ENCODE peak calls at places on chromosomes 12 and 14, in ten cellular contexts. L is dorsolateral prefrontal cortex, B is neural progenitor cell, Q is cardiac muscle cell, H is keratinocyte, R is tibial artery, W is spleen, U is suprapubic skin, Z is OCI-LY7, C is H9. J is an unnamed sample.

GRCh38 chr14:37969511-37969979 is 238.2 kb upstream of the SSTR1 start:
- DNase-seq in L (no peak), B (no peak), Q (no peak), H (no peak), R (no peak), W (no peak), U (no peak), Z (peak), C (no peak), J (no peak)

GRCh38 chr14:57274551-57274950 is 5.8 kb downstream of the AP5M1 start:
- DNase-seq in L (no peak), B (no peak), Q (no peak), H (no peak), R (no peak), W (no peak), U (no peak), Z (no peak), C (no peak), J (no peak)

GRCh38 chr14:23406244-23406643 is 1.8 kb downstream of the MYH6 start:
- DNase-seq in L (no peak), B (no peak), Q (no peak), H (no peak), R (no peak), W (no peak), U (no peak), Z (peak), C (no peak), J (no peak)

GRCh38 chr12:84920331-84920730 is 7.7 kb upstream of the SLC6A15 start:
- DNase-seq in L (no peak), B (no peak), Q (no peak), H (no peak), R (no peak), W (no peak), U (no peak), Z (no peak), C (no peak), J (peak)

GRCh38 chr14:58353516-58354299 is 42.0 kb upstream of the TOMM20L start:
- DNase-seq in L (no peak), B (no peak), Q (no peak), H (no peak), R (no peak), W (no peak), U (no peak), Z (no peak), C (no peak), J (no peak)

GRCh38 chr12:103547929-103548328 is 39.1 kb upstream of the STAB2 start:
- DNase-seq in L (no peak), B (peak), Q (no peak), H (no peak), R (no peak), W (no peak), U (no peak), Z (no peak), C (no peak), J (no peak)

GRCh38 chr12:112839386-112839972 is 47.9 kb downstream of the RPH3A start:
- DNase-seq in L (no peak), B (no peak), Q (peak), H (peak), R (no peak), W (no peak), U (peak), Z (no peak), C (no peak), J (peak)

GRCh38 chr12:26198742-26199141 is 3.4 kb downstream of the SSPN start:
- DNase-seq in L (no peak), B (no peak), Q (no peak), H (no peak), R (peak), W (no peak), U (no peak), Z (no peak), C (no peak), J (no peak)

GRCh38 chr14:50741571-50741970 is 73.5 kb upstream of the SAV1 start:
- DNase-seq in L (no peak), B (no peak), Q (no peak), H (no peak), R (no peak), W (no peak), U (no peak), Z (no peak), C (no peak), J (peak)

GRCh38 chr12:132343294-132343972 is 14.0 kb upstream of the GALNT9 start:
- DNase-seq in L (no peak), B (no peak), Q (no peak), H (no peak), R (no peak), W (no peak), U (no peak), Z (no peak), C (no peak), J (no peak)

GRCh38 chr12:24608637-24609285 is 340.1 kb downstream of the BCAT1 start:
- DNase-seq in L (no peak), B (no peak), Q (no peak), H (no peak), R (no peak), W (no peak), U (no peak), Z (no peak), C (no peak), J (no peak)

GRCh38 chr14:75578099-75578785 is at the start of gene FLVCR2:
- DNase-seq in L (peak), B (peak), Q (peak), H (no peak), R (peak), W (peak), U (peak), Z (no peak), C (peak), J (peak)

GRCh38 chr12:90102957-90103652 is 394.5 kb upstream of the ATP2B1 start:
- DNase-seq in L (no peak), B (peak), Q (peak), H (no peak), R (no peak), W (no peak), U (no peak), Z (peak), C (no peak), J (peak)

GRCh38 chr14:58740584-58740983 is 102.8 kb downstream of the DACT1 start:
- DNase-seq in L (no peak), B (no peak), Q (no peak), H (no peak), R (no peak), W (no peak), U (no peak), Z (no peak), C (no peak), J (no peak)

GRCh38 chr14:91780452-91780851 is 48.6 kb upstream of the CATSPERB start:
- DNase-seq in L (no peak), B (no peak), Q (no peak), H (no peak), R (no peak), W (no peak), U (no peak), Z (no peak), C (no peak), J (no peak)

GRCh38 chr12:82415402-82415801 is 57.1 kb downstream of the METTL25 start:
- DNase-seq in L (no peak), B (no peak), Q (peak), H (peak), R (no peak), W (no peak), U (no peak), Z (no peak), C (no peak), J (no peak)

GRCh38 chr12:6615802-6616201 is 8.6 kb upstream of the CHD4 start:
- DNase-seq in L (no peak), B (no peak), Q (no peak), H (no peak), R (no peak), W (no peak), U (no peak), Z (no peak), C (no peak), J (no peak)

GRCh38 chr14:68444449-68445168 is 348.3 kb downstream of the ZFP36L1 start:
- DNase-seq in L (no peak), B (no peak), Q (no peak), H (no peak), R (no peak), W (no peak), U (no peak), Z (no peak), C (no peak), J (no peak)

GRCh38 chr12:102690267-102690666 is 209.9 kb upstream of the IGF1 start:
- DNase-seq in L (no peak), B (peak), Q (no peak), H (no peak), R (no peak), W (no peak), U (no peak), Z (no peak), C (no peak), J (no peak)

GRCh38 chr14:105464501-105464900 is 10.1 kb upstream of the CRIP2 start:
- DNase-seq in L (no peak), B (no peak), Q (no peak), H (no peak), R (no peak), W (no peak), U (no peak), Z (no peak), C (no peak), J (no peak)

GRCh38 chr12:89571481-89572190 is 45.8 kb upstream of the POC1B start:
- DNase-seq in L (no peak), B (no peak), Q (no peak), H (no peak), R (no peak), W (no peak), U (no peak), Z (no peak), C (no peak), J (peak)

GRCh38 chr12:24138041-24138440 is 188.6 kb upstream of the SOX5 start:
- DNase-seq in L (no peak), B (no peak), Q (no peak), H (no peak), R (no peak), W (no peak), U (no peak), Z (no peak), C (no peak), J (no peak)

GRCh38 chr12:12387521-12387920 is 30.6 kb downstream of the BORCS5 start:
- DNase-seq in L (no peak), B (no peak), Q (no peak), H (no peak), R (no peak), W (no peak), U (no peak), Z (no peak), C (no peak), J (peak)

GRCh38 chr12:57621497-57622292 is 10.5 kb downstream of the ARHGEF25 start:
- DNase-seq in L (peak), B (peak), Q (peak), H (no peak), R (no peak), W (peak), U (no peak), Z (peak), C (peak), J (peak)

GRCh38 chr14:61334197-61334701 is 12.9 kb downstream of the PRKCH start:
- DNase-seq in L (no peak), B (peak), Q (peak), H (no peak), R (no peak), W (no peak), U (no peak), Z (no peak), C (no peak), J (no peak)

GRCh38 chr14:79551591-79551990 is 659.7 kb downstream of the DIO2 start:
- DNase-seq in L (no peak), B (no peak), Q (no peak), H (no peak), R (no peak), W (no peak), U (no peak), Z (no peak), C (no peak), J (no peak)

GRCh38 chr12:122009741-122010140 is 11.9 kb upstream of the BCL7A start:
- DNase-seq in L (no peak), B (no peak), Q (no peak), H (no peak), R (no peak), W (peak), U (no peak), Z (peak), C (no peak), J (no peak)

GRCh38 chr12:109294286-109294796 is 14.7 kb downstream of the FOXN4 start:
- DNase-seq in L (no peak), B (no peak), Q (no peak), H (no peak), R (no peak), W (no peak), U (no peak), Z (no peak), C (no peak), J (no peak)

GRCh38 chr14:95211721-95212504 is 54.6 kb upstream of the DICER1 start:
- DNase-seq in L (no peak), B (no peak), Q (no peak), H (no peak), R (no peak), W (no peak), U (no peak), Z (no peak), C (no peak), J (no peak)

GRCh38 chr12:121423682-121424631 is 24.0 kb downstream of the RNF34 start:
- DNase-seq in L (no peak), B (no peak), Q (peak), H (no peak), R (no peak), W (no peak), U (no peak), Z (no peak), C (no peak), J (no peak)

GRCh38 chr12:57148469-57149308 is 1.3 kb upstream of the LRP1-AS start:
- DNase-seq in L (no peak), B (no peak), Q (no peak), H (no peak), R (peak), W (no peak), U (no peak), Z (no peak), C (no peak), J (no peak)

GRCh38 chr12:125187148-125187733 is 122.0 kb downstream of the AACS start:
- DNase-seq in L (no peak), B (peak), Q (peak), H (no peak), R (no peak), W (no peak), U (no peak), Z (no peak), C (no peak), J (no peak)

GRCh38 chr12:2834581-2835491 is at the start of gene NRIP2:
- DNase-seq in L (peak), B (peak), Q (no peak), H (no peak), R (no peak), W (no peak), U (no peak), Z (no peak), C (no peak), J (no peak)
- TF ChIP-seq CTCF in L (peak), B (no peak), Q (peak), H (no peak), R (no peak), W (no peak), U (no peak), Z (no peak), C (no peak), J (no peak)

GRCh38 chr12:93315907-93316622 is 61.7 kb upstream of the NUDT4 start:
- DNase-seq in L (no peak), B (no peak), Q (no peak), H (no peak), R (no peak), W (no peak), U (no peak), Z (no peak), C (no peak), J (no peak)

GRCh38 chr12:93316623-93316971 is 61.1 kb upstream of the NUDT4 start:
- DNase-seq in L (no peak), B (no peak), Q (no peak), H (no peak), R (no peak), W (no peak), U (no peak), Z (no peak), C (no peak), J (no peak)

GRCh38 chr12:93317227-93317626 is 60.5 kb upstream of the NUDT4 start:
- DNase-seq in L (no peak), B (no peak), Q (no peak), H (no peak), R (no peak), W (no peak), U (no peak), Z (no peak), C (no peak), J (no peak)

GRCh38 chr12:93314177-93314497 is 63.6 kb upstream of the NUDT4 start:
- DNase-seq in L (no peak), B (no peak), Q (no peak), H (no peak), R (no peak), W (no peak), U (no peak), Z (no peak), C (no peak), J (no peak)

DNA sequence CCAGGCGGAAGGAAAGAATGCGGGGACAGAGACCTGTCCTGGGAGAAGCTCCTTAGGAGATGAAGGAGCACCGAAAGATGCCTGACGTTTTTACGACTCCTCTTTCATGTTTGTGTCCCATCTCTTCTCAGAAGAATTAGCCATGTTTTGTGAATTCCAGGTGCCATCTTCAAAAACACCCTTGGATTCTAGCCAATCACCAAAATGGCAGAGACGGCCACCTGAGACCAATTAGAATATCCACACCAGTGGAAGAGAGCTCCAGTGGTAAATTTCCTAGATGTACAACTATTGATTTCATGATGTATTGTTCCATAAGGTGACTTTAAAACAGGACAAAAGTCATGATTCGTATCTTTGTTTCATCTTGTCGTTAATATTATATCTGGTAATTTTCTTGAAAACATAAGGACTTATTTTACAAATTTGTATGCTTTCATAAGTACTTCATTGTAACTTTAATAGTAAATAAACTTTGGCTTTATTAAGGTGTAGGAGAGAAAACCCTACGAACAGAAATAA is 62.3 kb upstream of the NUDT4 start:
- DNase-seq in L (no peak), B (no peak), Q (no peak), H (no peak), R (no peak), W (no peak), U (no peak), Z (no peak), C (no peak), J (no peak)
- H3K27ac ChIP-seq in L (no peak), B (no peak), Q (peak), H (no peak), R (no peak), W (no peak), U (no peak), Z (no peak), C (no peak), J (no peak)

GRCh38 chr12:63066782-63067181 is 84.2 kb downstream of the AVPR1A start:
- DNase-seq in L (no peak), B (peak), Q (no peak), H (no peak), R (no peak), W (no peak), U (no peak), Z (no peak), C (peak), J (no peak)
- TF ChIP-seq CTCF in L (no peak), B (no peak), Q (no peak), H (no peak), R (no peak), W (no peak), U (no peak), Z (no peak), C (no peak), J (no peak)

DNA sequence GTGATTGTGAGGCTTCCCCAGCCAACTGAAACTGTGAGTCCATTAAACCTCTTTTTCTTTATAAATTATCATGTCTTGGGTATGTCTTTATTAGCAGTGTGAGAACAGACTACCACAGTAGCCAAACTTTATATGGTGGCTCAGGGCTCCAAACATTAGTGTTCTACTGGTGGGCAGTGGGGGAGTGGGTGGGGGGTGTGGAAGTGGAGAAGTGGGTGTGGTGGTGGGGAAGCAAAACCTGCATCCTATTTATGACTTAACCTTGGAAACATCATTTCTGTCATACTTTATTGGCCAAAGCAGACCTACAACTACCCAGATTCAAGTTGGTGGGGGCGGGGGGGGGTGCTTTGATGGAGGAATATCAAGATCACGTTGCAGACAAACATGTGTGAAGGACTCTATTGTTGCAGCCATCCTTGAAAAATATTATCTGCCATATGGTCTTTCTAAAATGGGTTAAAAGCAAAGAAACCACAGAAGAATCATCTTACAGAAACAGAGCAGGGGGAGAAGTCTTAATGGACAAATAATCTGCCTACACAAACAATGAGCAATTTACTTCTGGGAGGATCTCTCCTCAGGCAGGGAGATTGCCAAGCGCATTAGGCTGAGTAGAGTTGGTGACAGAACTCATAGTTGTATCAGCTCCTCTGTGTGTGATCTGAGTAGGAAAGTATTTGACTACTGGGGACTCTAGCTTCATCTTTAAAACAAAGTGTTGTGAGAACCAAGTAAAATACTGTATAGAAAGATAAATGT is 1.4 kb upstream of the PWP1 start:
- DNase-seq in L (no peak), B (no peak), Q (no peak), H (no peak), R (no peak), W (no peak), U (no peak), Z (no peak), C (no peak), J (no peak)
- H3K27ac ChIP-seq in L (no peak), B (no peak), Q (no peak), H (no peak), R (no peak), W (peak), U (no peak), Z (no peak), C (peak), J (no peak)

GRCh38 chr12:105235747-105236476 is at the start of gene APPL2:
- DNase-seq in L (peak), B (peak), Q (peak), H (no peak), R (peak), W (peak), U (peak), Z (peak), C (peak), J (peak)
- TF ChIP-seq CTCF in L (peak), B (peak), Q (peak), H (no peak), R (peak), W (peak), U (peak), Z (peak), C (peak), J (peak)

GRCh38 chr14:64736271-64737131 is 32.3 kb downstream of the PLEKHG3 start:
- DNase-seq in L (no peak), B (no peak), Q (no peak), H (no peak), R (no peak), W (peak), U (no peak), Z (no peak), C (peak), J (no peak)
- H3K27ac ChIP-seq in L (peak), B (no peak), Q (no peak), H (peak), R (peak), W (no peak), U (peak), Z (no peak), C (no peak), J (peak)

J was measured in RWPE1.